ENCODE peak calls at places on chromosomes 11 and 22, in eight cellular contexts. T is SK-N-SH, N is PC-3, L is GM23338, K is neural progenitor cell, X is GM23248, S is hepatocyte, G is MM.1S. A is an unnamed sample.

GRCh38 chr11:79028214-79028613 is 412.6 kb downstream of the TENM4 start:
- DNase-seq in S (no peak), G (no peak), T (no peak), X (no peak), L (no peak), K (no peak), N (no peak), A (no peak)

GRCh38 chr22:17303840-17304779 is 65.2 kb upstream of the CECR2 start:
- DNase-seq in S (no peak), X (no peak), T (no peak), K (no peak), N (no peak), G (peak; percentile 70), L (no peak), A (peak; percentile 41)

GRCh38 chr11:6911946-6912345 is 8.9 kb upstream of the OR2D3 start:
- DNase-seq in G (no peak), T (no peak), S (no peak), K (no peak), N (peak; percentile 39), X (peak; percentile 44), L (no peak), A (no peak)

GRCh38 chr11:111582163-111582562 is 20.1 kb upstream of the SIK2 start:
- DNase-seq in S (no peak), G (no peak), N (no peak), T (no peak), X (peak; percentile 32), L (no peak), K (no peak), A (peak; percentile 22)

GRCh38 chr22:41780714-41781507 is 19.6 kb upstream of the CCDC134 start:
- DNase-seq in T (no peak), L (peak; percentile 38), N (no peak), G (peak; percentile 87), S (peak; percentile 34), K (no peak), X (peak; percentile 64), A (peak; percentile 78)

GRCh38 chr22:40376149-40376548 is 5.8 kb downstream of the SGSM3 start:
- DNase-seq in T (no peak), S (no peak), N (no peak), K (no peak), G (no peak), L (no peak), X (no peak), A (peak; percentile 90)

GRCh38 chr11:25615076-25615475 is 716.9 kb upstream of the ANO3 start:
- DNase-seq in G (no peak), N (no peak), K (no peak), T (no peak), S (no peak), L (no peak), X (no peak), A (no peak)

GRCh38 chr22:48112687-48113521 is 1350.5 kb downstream of the TBC1D22A start:
- DNase-seq in L (no peak), S (no peak), X (no peak), G (peak; percentile 63), K (no peak), N (no peak), T (no peak), A (no peak)

GRCh38 chr11:117000741-117001096 is 97.5 kb downstream of the SIK3 start:
- DNase-seq in L (no peak), G (no peak), T (no peak), K (no peak), N (no peak), S (no peak), X (peak; percentile 32), A (no peak)

GRCh38 chr22:17931400-17931825 is 92.9 kb downstream of the MICAL3 start:
- DNase-seq in N (peak; percentile 32), T (peak; percentile 67), L (no peak), K (no peak), G (no peak), S (no peak), X (peak; percentile 57), A (no peak)

GRCh38 chr22:23764931-23765881 is 2.4 kb downstream of the C22orf15 start:
- DNase-seq in N (no peak), G (no peak), K (no peak), T (no peak), S (no peak), L (no peak), X (no peak), A (no peak)

GRCh38 chr22:25334091-25334490 is 114.7 kb downstream of the CRYBB2 start:
- DNase-seq in K (peak; percentile 87), X (peak; percentile 55), T (no peak), N (peak; percentile 22), G (peak; percentile 63), S (peak; percentile 53), L (peak; percentile 95), A (peak; percentile 65)

GRCh38 chr11:107821199-107821926 is 37.2 kb downstream of the SLC35F2 start:
- DNase-seq in T (no peak), S (no peak), K (no peak), L (no peak), N (no peak), G (no peak), X (peak; percentile 49), A (no peak)

GRCh38 chr22:36009085-36009484 is 19.5 kb downstream of the RBFOX2 start:
- DNase-seq in K (no peak), L (no peak), N (no peak), X (peak; percentile 83), T (no peak), S (no peak), G (no peak), A (peak; percentile 52)

GRCh38 chr22:35208003-35208402 is 49.3 kb upstream of the HMGXB4 start:
- DNase-seq in T (no peak), G (no peak), L (no peak), N (no peak), K (no peak), X (no peak), S (no peak), A (no peak)

GRCh38 chr22:29003975-29004646 is 57.5 kb downstream of the C22orf31 start:
- DNase-seq in T (no peak), S (no peak), X (no peak), G (no peak), N (peak; percentile 25), L (peak; percentile 67), K (peak; percentile 49), A (no peak)

GRCh38 chr11:27398413-27398780 is 35.4 kb upstream of the CCDC34 start:
- DNase-seq in N (no peak), G (no peak), K (no peak), T (no peak), L (no peak), S (no peak), X (no peak), A (no peak)

GRCh38 chr11:133956650-133957633 is at the start of gene IGSF9B:
- DNase-seq in S (peak; percentile 90), K (peak; percentile 94), G (peak; percentile 54), T (peak; percentile 98), L (peak; percentile 94), X (peak; percentile 83), N (peak; percentile 74), A (peak; percentile 83)
- H3K27ac ChIP-seq in S (no peak within 1 kb of the TSS), K (no peak within 1 kb of the TSS), G (no peak within 1 kb of the TSS), T (no peak within 1 kb of the TSS), L (no peak within 1 kb of the TSS), X (no peak within 1 kb of the TSS), N (no peak within 1 kb of the TSS), A (no peak within 1 kb of the TSS)

GRCh38 chr11:45754746-45755145 is 50.2 kb upstream of the SLC35C1 start:
- DNase-seq in K (no peak), X (no peak), T (no peak), S (peak; percentile 20), L (no peak), G (no peak), N (no peak), A (no peak)

GRCh38 chr11:45755281-45755859 is 49.6 kb upstream of the SLC35C1 start:
- DNase-seq in K (no peak), L (peak; percentile 21), X (no peak), N (no peak), T (no peak), S (no peak), G (no peak), A (no peak)

GRCh38 chr11:45756384-45757010 is 48.5 kb upstream of the SLC35C1 start:
- DNase-seq in G (no peak), L (peak; percentile 39), N (no peak), K (no peak), S (no peak), T (no peak), X (no peak), A (no peak)

GRCh38 chr11:45752136-45752535 is 52.8 kb upstream of the SLC35C1 start:
- DNase-seq in N (no peak), S (no peak), K (no peak), X (no peak), L (no peak), T (no peak), G (no peak), A (no peak)

GRCh38 chr11:45754261-45754709 is 50.7 kb upstream of the SLC35C1 start:
- DNase-seq in K (no peak), N (no peak), S (peak; percentile 67), G (no peak), T (peak; percentile 39), X (no peak), L (peak; percentile 11), A (no peak)
- TF ChIP-seq EZH2phosphoT487 in K (no peak), N (no peak), S (no peak), G (no peak), T (no peak), X (no peak), L (no peak), A (no peak)

GRCh38 chr11:12321217-12321937 is 56.0 kb upstream of the PARVA start:
- DNase-seq in G (no peak), S (no peak), T (no peak), X (no peak), N (no peak), K (no peak), L (no peak), A (no peak)
- H3K4me2 ChIP-seq in G (no peak overlapping the region), S (no peak overlapping the region), T (no peak overlapping the region), X (no peak overlapping the region), N (no peak overlapping the region), K (no peak overlapping the region), L (no peak overlapping the region), A (no peak overlapping the region)

GRCh38 chr11:35525501-35526175 is at the start of gene PAMR1:
- DNase-seq in L (peak; percentile 89), N (no peak), K (peak; percentile 87), T (no peak), S (peak; percentile 75), G (peak; percentile 36), X (peak; percentile 90), A (no peak)

GRCh38 chr11:35523861-35524260 is 1.6 kb downstream of the PAMR1 start:
- DNase-seq in L (no peak), N (no peak), K (no peak), S (no peak), X (no peak), G (no peak), T (no peak), A (no peak)

GRCh38 chr11:35524780-35525179 is 636 bp downstream of the PAMR1 start:
- DNase-seq in T (no peak), S (no peak), X (peak; percentile 75), L (no peak), K (no peak), G (no peak), N (peak; percentile 44), A (no peak)

GRCh38 chr11:35526370-35526792 is 965 bp upstream of the PAMR1 start:
- DNase-seq in S (no peak), L (peak; percentile 59), X (no peak), G (no peak), N (no peak), K (peak; percentile 39), T (no peak), A (no peak)

DNA sequence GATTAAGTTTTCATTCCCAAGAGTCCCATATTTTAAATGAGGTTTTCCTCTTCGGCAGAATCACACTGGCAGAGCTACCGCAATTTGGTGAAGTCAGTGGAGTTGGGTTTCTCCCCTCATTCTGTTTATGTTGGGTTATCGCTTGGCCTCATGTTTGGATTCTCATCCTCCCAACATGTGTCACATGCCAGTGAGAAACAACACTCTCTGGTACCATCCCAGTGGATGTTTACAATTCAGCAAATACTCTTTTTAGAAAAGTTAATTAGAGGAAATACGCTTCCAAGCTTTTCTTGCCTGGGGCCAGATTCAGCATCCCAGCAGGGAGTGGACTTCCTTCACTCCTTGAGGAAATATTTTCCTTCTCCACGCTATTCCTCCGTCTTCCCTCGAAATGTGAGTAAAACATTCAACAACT is 2.1 kb downstream of the PAMR1 start:
- DNase-seq in X (peak; percentile 60), G (no peak), K (no peak), T (no peak), N (no peak), S (no peak), L (no peak), A (no peak)
- H3K27ac ChIP-seq in X (peak overlapping the region; percentile 64), G (no peak overlapping the region), K (peak overlapping the region; percentile 13), T (no peak overlapping the region), N (no peak overlapping the region), S (peak overlapping the region; percentile 26), L (no peak overlapping the region), A (no peak overlapping the region)

A was measured in OCI-LY7.